ENCODE peak calls at places on chromosome 13, in four cellular contexts. L is stimulated activated CD4-positive, alpha-beta T cell treated with anti-CD3 and anti-CD28 coated beads, Interleukin-2, amount 100 ng/mL, for 4 hours; Z is amygdala; W is heart left ventricle. I is an unnamed sample.

GRCh38 chr13:26221399-26221720 is 754 bp downstream of the RNF6 start:
- DNase-seq in L (no peak), Z (no peak), W (no peak), I (no peak)

GRCh38 chr13:60696602-60697001 is 299.6 kb downstream of the TDRD3 start:
- DNase-seq in L (no peak), Z (no peak), W (no peak), I (no peak)

GRCh38 chr13:49641810-49642291 is 13.5 kb downstream of the ARL11 start:
- DNase-seq in L (no peak), Z (no peak), W (no peak), I (no peak)

GRCh38 chr13:113588394-113589111 is 4.0 kb downstream of the TFDP1 start:
- DNase-seq in L (no peak), Z (no peak), W (peak; percentile 28), I (no peak)

GRCh38 chr13:47437411-47437810 is 540.6 kb upstream of the HTR2A start:
- DNase-seq in L (no peak), Z (no peak), W (no peak), I (no peak)

GRCh38 chr13:97141564-97142005 is 80.5 kb upstream of the MBNL2 start:
- DNase-seq in L (no peak), Z (no peak), W (no peak), I (no peak)

GRCh38 chr13:49821216-49821820 is 28.8 kb upstream of the KPNA3 start:
- DNase-seq in L (no peak), Z (no peak), W (no peak), I (no peak)

GRCh38 chr13:49620170-49620621 is 8.1 kb upstream of the ARL11 start:
- DNase-seq in L (no peak), Z (peak; percentile 17), W (no peak), I (peak; percentile 16)

GRCh38 chr13:45410466-45410865 is 7.7 kb downstream of the SLC25A30 start:
- DNase-seq in L (no peak), Z (no peak), W (no peak), I (no peak)

GRCh38 chr13:49448753-49449152 is 4.7 kb downstream of the SETDB2 start:
- DNase-seq in L (no peak), Z (no peak), W (no peak), I (no peak)